ENCODE peak calls at places on chromosomes 7 and 10, in eight cellular contexts. O is mammary epithelial cell, W is lower leg skin, J is GM10248, R is BE2C, P is cardiac fibroblast, X is coronary artery, B is endothelial cell. I is an unnamed sample.

GRCh38 chr10:34003561-34003960 is 669.1 kb upstream of the NRP1 start:
- DNase-seq in O (no peak), W (no peak), J (no peak), R (peak; percentile 31), P (no peak), X (no peak), B (no peak), I (no peak)

GRCh38 chr7:116953372-116953726 is at the start of gene ST7:
- DNase-seq in O (peak; percentile 73), W (peak; percentile 93), J (peak; percentile 66), R (peak; percentile 73), P (peak; percentile 65), X (peak; percentile 83), B (peak; percentile 44), I (peak; percentile 55)

GRCh38 chr7:105450177-105450861 is 61.6 kb upstream of the SRPK2 start:
- DNase-seq in O (no peak), W (no peak), J (no peak), R (no peak), P (no peak), X (no peak), B (no peak), I (no peak)

GRCh38 chr10:33920351-33920750 is 585.9 kb upstream of the NRP1 start:
- DNase-seq in O (no peak), W (no peak), J (no peak), R (no peak), P (no peak), X (no peak), B (no peak), I (no peak)

GRCh38 chr10:70191906-70192305 is 21.6 kb upstream of the SAR1A start:
- DNase-seq in O (peak; percentile 66), W (no peak), J (no peak), R (no peak), P (peak; percentile 93), X (no peak), B (no peak), I (peak; percentile 94)

GRCh38 chr10:4984971-4985594 is 18.6 kb downstream of the AKR1C2 start:
- DNase-seq in O (no peak), W (no peak), J (no peak), R (no peak), P (peak; percentile 74), X (no peak), B (no peak), I (no peak)

GRCh38 chr10:95742529-95742884 is 13.5 kb upstream of the ENTPD1 start:
- DNase-seq in O (no peak), W (no peak), J (no peak), R (no peak), P (peak; percentile 73), X (no peak), B (no peak), I (no peak)

GRCh38 chr7:8638076-8638475 is 204.7 kb downstream of the NXPH1 start:
- DNase-seq in O (no peak), W (no peak), J (no peak), R (no peak), P (no peak), X (no peak), B (no peak), I (no peak)

GRCh38 chr7:158973440-158973839 is 117.1 kb downstream of the DYNC2I1 start:
- DNase-seq in O (no peak), W (peak; percentile 77), J (no peak), R (peak; percentile 52), P (peak; percentile 41), X (no peak), B (no peak), I (no peak)

GRCh38 chr7:136883046-136883445 is 14.6 kb downstream of the CHRM2 start:
- DNase-seq in O (no peak), W (no peak), J (no peak), R (peak; percentile 5), P (peak; percentile 13), X (no peak), B (no peak), I (no peak)

GRCh38 chr7:156949541-156950380 is at the start of gene NOM1:
- DNase-seq in O (peak; percentile 79), W (peak; percentile 97), J (peak; percentile 98), R (peak; percentile 93), P (peak; percentile 87), X (peak; percentile 87), B (peak; percentile 94), I (peak; percentile 76)

GRCh38 chr7:10412426-10413019 is 561.1 kb upstream of the PHF14 start:
- DNase-seq in O (peak; percentile 11), W (no peak), J (peak; percentile 24), R (peak; percentile 54), P (peak; percentile 41), X (no peak), B (peak; percentile 48), I (peak; percentile 3)
- TF ChIP-seq CTCF in O (peak; percentile 56), W (no peak), J (peak; percentile 70), R (peak; percentile 80), P (peak; percentile 40), X (peak; percentile 47), B (peak; percentile 87), I (peak; percentile 80)

GRCh38 chr10:94314913-94315545 is 47.7 kb downstream of the NOC3L start:
- DNase-seq in O (no peak), W (no peak), J (no peak), R (no peak), P (peak; percentile 63), X (no peak), B (no peak), I (no peak)
- TF ChIP-seq CTCF in O (no peak), W (no peak), J (no peak), R (peak; percentile 11), P (no peak), X (no peak), B (no peak), I (peak; percentile 7)

GRCh38 chr10:29068302-29068701 is 220.6 kb upstream of the LYZL1 start:
- DNase-seq in O (no peak), W (no peak), J (no peak), R (no peak), P (no peak), X (no peak), B (no peak), I (no peak)
- TF ChIP-seq CTCF in O (no peak), W (no peak), J (no peak), R (no peak), P (no peak), X (no peak), B (no peak), I (no peak)

DNA sequence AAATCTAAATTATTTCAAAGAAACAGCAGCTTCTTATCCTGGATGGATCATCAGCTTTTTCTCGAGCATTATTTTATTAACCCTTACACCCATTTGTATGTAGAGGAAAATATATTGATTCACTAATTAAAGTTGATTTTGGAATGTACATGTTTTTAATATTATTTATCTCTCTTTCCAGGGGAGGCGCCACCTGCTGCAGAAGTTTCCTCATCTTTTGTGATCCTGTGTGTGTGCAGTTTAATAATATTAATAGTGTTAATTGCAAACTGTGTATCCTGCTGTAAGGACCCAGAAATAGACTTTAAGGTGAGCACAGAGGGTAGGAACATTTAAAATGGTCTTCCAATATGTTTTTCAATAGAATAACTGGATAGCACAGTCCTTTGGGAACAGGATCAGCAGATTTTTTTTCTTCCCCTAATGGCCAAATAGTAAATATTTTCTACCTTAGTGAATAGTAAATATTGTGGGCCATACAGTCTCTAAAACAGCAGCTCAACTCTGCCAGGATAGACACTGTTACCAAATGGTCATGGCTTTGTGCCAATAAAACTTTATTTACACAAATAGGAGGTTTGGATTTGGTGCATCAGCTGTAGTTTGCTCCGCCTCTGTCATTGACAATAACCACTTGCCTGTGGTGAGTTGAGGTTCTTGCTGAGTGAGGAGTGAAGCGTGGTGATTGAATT is 30.6 kb downstream of the LMTK2 start:
- DNase-seq in O (no peak), W (no peak), J (no peak), R (no peak), P (no peak), X (no peak), B (no peak), I (no peak)
- TF ChIP-seq CTCF in O (no peak), W (no peak), J (no peak), R (no peak), P (no peak), X (no peak), B (no peak), I (peak; percentile 13)

DNA sequence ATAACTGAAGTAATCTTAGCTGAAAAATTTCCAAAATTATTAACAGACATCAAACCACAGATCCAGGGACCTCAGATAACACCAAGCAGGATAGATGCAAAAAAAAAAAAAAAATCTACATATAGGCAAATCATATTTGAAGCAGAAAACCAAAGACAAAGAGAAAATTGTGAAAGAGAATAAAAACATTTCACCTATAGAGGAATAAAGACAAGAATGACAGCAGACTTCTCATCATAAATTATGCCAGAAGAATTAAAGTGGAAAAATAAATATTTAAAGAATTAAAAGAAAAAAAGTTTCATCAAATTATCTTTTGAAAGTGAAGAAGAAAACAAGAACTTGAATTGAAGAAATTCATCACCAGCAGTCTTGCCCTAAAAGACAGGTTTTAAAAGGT is 467.5 kb downstream of the GPAM start:
- DNase-seq in O (no peak), W (no peak), J (no peak), R (no peak), P (no peak), X (no peak), B (no peak), I (no peak)
- TF ChIP-seq CTCF in O (no peak), W (no peak), J (no peak), R (no peak), P (no peak), X (no peak), B (no peak), I (no peak)

GRCh38 chr10:79047875-79048638 is 20.7 kb upstream of the ZMIZ1 start:
- DNase-seq in O (no peak), W (peak; percentile 87), J (no peak), R (peak; percentile 78), P (no peak), X (peak; percentile 72), B (peak; percentile 49), I (no peak)

GRCh38 chr10:79044846-79045245 is 23.9 kb upstream of the ZMIZ1 start:
- DNase-seq in O (no peak), W (peak; percentile 46), J (no peak), R (no peak), P (no peak), X (no peak), B (no peak), I (no peak)

GRCh38 chr10:79045566-79046175 is 23.1 kb upstream of the ZMIZ1 start:
- DNase-seq in O (no peak), W (peak; percentile 53), J (no peak), R (no peak), P (no peak), X (no peak), B (no peak), I (no peak)

GRCh38 chr10:79046991-79047874 is 21.5 kb upstream of the ZMIZ1 start:
- DNase-seq in O (no peak), W (peak; percentile 83), J (no peak), R (no peak), P (no peak), X (no peak), B (no peak), I (no peak)

GRCh38 chr10:79046326-79046725 is 22.4 kb upstream of the ZMIZ1 start:
- DNase-seq in O (no peak), W (peak; percentile 60), J (no peak), R (no peak), P (no peak), X (no peak), B (no peak), I (no peak)
- TF ChIP-seq CTCF in O (no peak), W (no peak), J (no peak), R (no peak), P (no peak), X (no peak), B (no peak), I (no peak)

GRCh38 chr7:2360791-2361190 is 6.2 kb downstream of the EIF3B start:
- DNase-seq in O (peak; percentile 83), W (no peak), J (no peak), R (no peak), P (peak; percentile 77), X (no peak), B (no peak), I (no peak)
- TF ChIP-seq CTCF in O (no peak), W (no peak), J (no peak), R (no peak), P (no peak), X (no peak), B (no peak), I (no peak)